ENCODE peak calls at places on chromosome 1, in nine cellular contexts. O is NCI-H1105 treated with DMSO at 0.1 percent for 48 hours; B is H54; L is dermis blood vessel endothelial cell; V is fibroblast of mammary gland; P is stimulated activated CD4-positive, alpha-beta T cell treated with anti-CD3 and anti-CD28 coated beads, Interleukin-1b, Interleukin-23, amount 100 ng/mL, for 24 hours; D is hypothalamus; S is erythroblast; T is T47D. Q is an unnamed sample.

GRCh38 chr1:5889462-5889861 is 102.8 kb downstream of the NPHP4 start:
- DNase-seq in O (no peak), B (no peak), L (no peak), V (no peak), P (no peak), D (no peak), S (no peak), T (no peak), Q (no peak)

GRCh38 chr1:202998836-202999750 is 8.1 kb upstream of the TMEM183A start:
- DNase-seq in O (peak), B (no peak), L (peak), V (peak), P (peak), D (no peak), S (peak), T (peak), Q (peak)

GRCh38 chr1:247164694-247165093 is 7.1 kb downstream of the ZNF124 start:
- DNase-seq in O (no peak), B (no peak), L (no peak), V (no peak), P (no peak), D (no peak), S (no peak), T (no peak), Q (no peak)

GRCh38 chr1:207910678-207911354 is at the start of gene CD34:
- DNase-seq in O (peak), B (no peak), L (peak), V (no peak), P (no peak), D (no peak), S (peak), T (no peak), Q (no peak)

GRCh38 chr1:87141556-87141955 is 187.1 kb upstream of the LMO4 start:
- DNase-seq in O (peak), B (no peak), L (no peak), V (no peak), P (no peak), D (no peak), S (no peak), T (no peak), Q (no peak)

GRCh38 chr1:35598895-35599294 is 25.8 kb downstream of the TFAP2E start:
- DNase-seq in O (no peak), B (no peak), L (no peak), V (no peak), P (no peak), D (no peak), S (no peak), T (no peak), Q (no peak)

GRCh38 chr1:109504974-109505373 is 4.6 kb downstream of the AMIGO1 start:
- DNase-seq in O (no peak), B (no peak), L (no peak), V (no peak), P (no peak), D (no peak), S (no peak), T (no peak), Q (no peak)

GRCh38 chr1:191695865-191696264 is 462.4 kb upstream of the RGS18 start:
- DNase-seq in O (no peak), B (no peak), L (no peak), V (peak), P (no peak), D (no peak), S (no peak), T (no peak), Q (no peak)

GRCh38 chr1:180053594-180054567 is 99.3 kb downstream of the CEP350 start:
- DNase-seq in O (no peak), B (no peak), L (no peak), V (no peak), P (no peak), D (no peak), S (no peak), T (no peak), Q (no peak)

GRCh38 chr1:13757693-13758092 is 57.7 kb downstream of the PRDM2 start:
- DNase-seq in O (no peak), B (no peak), L (no peak), V (no peak), P (no peak), D (no peak), S (no peak), T (no peak), Q (no peak)

GRCh38 chr1:27576846-27577245 is 27.1 kb downstream of the AHDC1 start:
- DNase-seq in O (no peak), B (no peak), L (no peak), V (no peak), P (no peak), D (no peak), S (no peak), T (no peak), Q (no peak)

GRCh38 chr1:187469836-187470235 is 641.1 kb downstream of the PLA2G4A start:
- DNase-seq in O (no peak), B (no peak), L (no peak), V (no peak), P (no peak), D (no peak), S (no peak), T (no peak), Q (no peak)

GRCh38 chr1:36366091-36366661 is 19.5 kb downstream of the STK40 start:
- DNase-seq in O (no peak), B (no peak), L (no peak), V (peak), P (no peak), D (no peak), S (no peak), T (no peak), Q (peak)

GRCh38 chr1:152983743-152984142 is at the start of gene SPRR1A:
- DNase-seq in O (no peak), B (no peak), L (no peak), V (no peak), P (no peak), D (no peak), S (no peak), T (peak), Q (no peak)

GRCh38 chr1:2119886-2120285 is 69.7 kb downstream of the PRKCZ start:
- DNase-seq in O (no peak), B (no peak), L (no peak), V (no peak), P (no peak), D (no peak), S (no peak), T (no peak), Q (no peak)

GRCh38 chr1:41783189-41783639 is 135.5 kb downstream of the HIVEP3 start:
- DNase-seq in O (no peak), B (peak), L (peak), V (peak), P (no peak), D (no peak), S (no peak), T (no peak), Q (peak)

GRCh38 chr1:154186177-154186576 is 5.7 kb downstream of the TPM3 start:
- DNase-seq in O (peak), B (no peak), L (peak), V (peak), P (no peak), D (no peak), S (peak), T (peak), Q (peak)

GRCh38 chr1:160206421-160207117 is 1.4 kb downstream of the PEA15 start:
- DNase-seq in O (no peak), B (peak), L (peak), V (peak), P (no peak), D (no peak), S (no peak), T (no peak), Q (no peak)

GRCh38 chr1:212794561-212795014 is 2.9 kb downstream of the TATDN3 start:
- DNase-seq in O (no peak), B (no peak), L (peak), V (no peak), P (no peak), D (no peak), S (no peak), T (no peak), Q (no peak)

GRCh38 chr1:24724345-24725208 is 20.7 kb upstream of the CLIC4 start:
- DNase-seq in O (no peak), B (peak), L (peak), V (peak), P (no peak), D (no peak), S (no peak), T (peak), Q (no peak)

GRCh38 chr1:15985611-15986272 is 9.8 kb upstream of the ZBTB17 start:
- DNase-seq in O (no peak), B (no peak), L (peak), V (no peak), P (no peak), D (no peak), S (no peak), T (no peak), Q (no peak)

GRCh38 chr1:76256289-76257223 is 182.0 kb downstream of the ST6GALNAC3 start:
- DNase-seq in O (no peak), B (no peak), L (peak), V (no peak), P (no peak), D (no peak), S (no peak), T (no peak), Q (no peak)

GRCh38 chr1:204775546-204775945 is 90.0 kb upstream of the LRRN2 start:
- DNase-seq in O (no peak), B (no peak), L (no peak), V (no peak), P (no peak), D (no peak), S (no peak), T (no peak), Q (no peak)

GRCh38 chr1:177439301-177439700 is 268.5 kb downstream of the BRINP2 start:
- DNase-seq in O (no peak), B (no peak), L (no peak), V (no peak), P (no peak), D (no peak), S (no peak), T (no peak), Q (no peak)

GRCh38 chr1:90717356-90717664 is 208 bp upstream of the BARHL2 start:
- DNase-seq in O (no peak), B (no peak), L (no peak), V (no peak), P (no peak), D (no peak), S (no peak), T (no peak), Q (no peak)

GRCh38 chr1:153533689-153534201 is 2.0 kb downstream of the S100A6 start:
- DNase-seq in O (no peak), B (peak), L (peak), V (peak), P (no peak), D (no peak), S (peak), T (no peak), Q (no peak)

GRCh38 chr1:53050310-53050709 is 11.7 kb upstream of the PODN start:
- DNase-seq in O (no peak), B (no peak), L (no peak), V (no peak), P (no peak), D (no peak), S (no peak), T (no peak), Q (no peak)

GRCh38 chr1:24112381-24113169 is 640 bp upstream of the MYOM3 start:
- DNase-seq in O (peak), B (peak), L (peak), V (peak), P (no peak), D (no peak), S (peak), T (peak), Q (peak)

GRCh38 chr1:95006681-95007080 is 66.1 kb downstream of the ALG14 start:
- DNase-seq in O (no peak), B (no peak), L (no peak), V (peak), P (no peak), D (no peak), S (no peak), T (no peak), Q (no peak)

GRCh38 chr1:36155560-36156328 is at the start of gene MAP7D1:
- DNase-seq in O (peak), B (peak), L (peak), V (peak), P (peak), D (peak), S (peak), T (peak), Q (peak)

GRCh38 chr1:82377201-82377884 is 576.6 kb downstream of the ADGRL2 start:
- DNase-seq in O (no peak), B (peak), L (peak), V (no peak), P (no peak), D (no peak), S (no peak), T (no peak), Q (no peak)

GRCh38 chr1:108188801-108189200 is 11.3 kb downstream of the SLC25A24 start:
- DNase-seq in O (no peak), B (no peak), L (no peak), V (no peak), P (no peak), D (no peak), S (no peak), T (no peak), Q (no peak)

GRCh38 chr1:52142220-52143153 is 598 bp downstream of the ZFYVE9 start:
- DNase-seq in O (peak), B (peak), L (peak), V (peak), P (no peak), D (no peak), S (peak), T (peak), Q (peak)

GRCh38 chr1:23423415-23424170 is 955 bp downstream of the TCEA3 start:
- DNase-seq in O (peak), B (no peak), L (no peak), V (no peak), P (no peak), D (no peak), S (no peak), T (peak), Q (no peak)

GRCh38 chr1:231186356-231187115 is 24.7 kb downstream of the TRIM67 start:
- DNase-seq in O (no peak), B (no peak), L (no peak), V (no peak), P (no peak), D (no peak), S (no peak), T (no peak), Q (no peak)

GRCh38 chr1:177585492-177586220 is 384.2 kb downstream of the SEC16B start:
- DNase-seq in O (peak), B (no peak), L (no peak), V (peak), P (no peak), D (no peak), S (no peak), T (peak), Q (no peak)

GRCh38 chr1:36323636-36324321 is at the start of gene EVA1B:
- DNase-seq in O (peak), B (no peak), L (peak), V (peak), P (no peak), D (no peak), S (no peak), T (no peak), Q (peak)

GRCh38 chr1:202207292-202207691 is 13.7 kb downstream of the LGR6 start:
- DNase-seq in O (peak), B (peak), L (peak), V (peak), P (no peak), D (no peak), S (no peak), T (no peak), Q (no peak)

GRCh38 chr1:157272899-157273774 is 134.9 kb upstream of the ETV3 start:
- DNase-seq in O (no peak), B (no peak), L (no peak), V (no peak), P (no peak), D (no peak), S (peak), T (no peak), Q (no peak)